ENCODE peak calls at places on chromosome 3, in ten cellular contexts. K, N, Y, M, L, T, E, Q, O and C are unnamed samples.

GRCh38 chr3:39531681-39532080 is 64.2 kb downstream of the MOBP start:
- DNase-seq in E (no peak), L (no peak), M (peak), Q (no peak), Y (no peak), K (no peak), N (no peak), O (no peak), T (no peak), C (no peak)

GRCh38 chr3:176950743-176951142 is 246.5 kb downstream of the TBL1XR1 start:
- DNase-seq in Y (no peak), M (peak), L (no peak), K (no peak), E (no peak), Q (no peak), T (no peak), O (no peak), N (no peak), C (no peak)

GRCh38 chr3:138389841-138390581 is 41.6 kb downstream of the MRAS start:
- DNase-seq in Q (no peak), L (no peak), Y (no peak), M (peak), E (peak), O (peak), T (no peak), N (no peak), K (peak), C (no peak)

GRCh38 chr3:44584646-44585501 is at the start of gene ZNF660:
- DNase-seq in Y (peak), E (peak), N (peak), L (peak), M (peak), T (peak), Q (peak), K (peak), O (peak), C (peak)

GRCh38 chr3:136350132-136350531 is 100.0 kb downstream of the PCCB start:
- DNase-seq in L (no peak), M (peak), Q (no peak), N (no peak), Y (no peak), O (peak), K (no peak), E (peak), T (no peak), C (no peak)

GRCh38 chr3:2504912-2505311 is 406.2 kb downstream of the CNTN4 start:
- DNase-seq in N (no peak), L (no peak), T (no peak), K (no peak), Q (no peak), M (no peak), Y (no peak), E (no peak), O (no peak), C (no peak)

GRCh38 chr3:52095990-52096775 is 39.8 kb upstream of the DUSP7 start:
- DNase-seq in M (no peak), Q (no peak), T (no peak), Y (no peak), E (no peak), L (no peak), K (peak), N (no peak), O (no peak), C (no peak)

GRCh38 chr3:181369637-181370036 is 342.1 kb upstream of the SOX2 start:
- DNase-seq in Q (no peak), L (no peak), N (no peak), O (no peak), K (no peak), M (no peak), Y (no peak), E (no peak), T (no peak), C (no peak)

GRCh38 chr3:33091746-33092145 is 5.2 kb downstream of the GLB1 start:
- DNase-seq in E (no peak), Y (no peak), Q (no peak), L (no peak), T (no peak), K (no peak), M (no peak), O (no peak), N (no peak), C (no peak)

GRCh38 chr3:67832807-67833206 is 178.4 kb upstream of the SUCLG2 start:
- DNase-seq in K (no peak), L (no peak), Q (no peak), E (no peak), T (no peak), Y (no peak), N (no peak), M (no peak), O (no peak), C (no peak)

GRCh38 chr3:115169808-115170207 is 22.7 kb upstream of the ZBTB20 start:
- DNase-seq in K (no peak), L (no peak), O (no peak), E (no peak), T (no peak), M (no peak), Y (no peak), N (no peak), Q (no peak), C (no peak)

GRCh38 chr3:111151438-111151837 is 79.8 kb downstream of the NECTIN3 start:
- DNase-seq in O (no peak), Q (no peak), E (no peak), M (peak), K (no peak), L (no peak), T (no peak), N (no peak), Y (no peak), C (no peak)

GRCh38 chr3:187197255-187197654 is at the start of gene RTP1:
- DNase-seq in T (no peak), O (no peak), K (no peak), N (no peak), Q (no peak), M (no peak), E (no peak), L (no peak), Y (no peak), C (no peak)

GRCh38 chr3:128309026-128309425 is 155.7 kb downstream of the EEFSEC start:
- DNase-seq in E (peak), K (no peak), M (no peak), O (no peak), Q (no peak), L (no peak), Y (no peak), T (no peak), N (peak), C (no peak)

GRCh38 chr3:30221622-30222021 is 384.8 kb upstream of the TGFBR2 start:
- DNase-seq in T (no peak), M (no peak), Q (no peak), K (no peak), N (no peak), Y (no peak), L (no peak), E (no peak), O (no peak), C (no peak)

GRCh38 chr3:150763841-150764483 is 993 bp upstream of the SIAH2 start:
- DNase-seq in Q (peak), O (peak), Y (peak), E (peak), L (peak), T (peak), K (peak), M (peak), N (peak), C (peak)

GRCh38 chr3:106208266-106208665 is 339.5 kb upstream of the CBLB start:
- DNase-seq in Y (no peak), E (no peak), M (no peak), L (no peak), N (no peak), T (no peak), Q (no peak), K (no peak), O (no peak), C (no peak)

GRCh38 chr3:66756468-66757036 is 241.6 kb upstream of the KBTBD8 start:
- DNase-seq in Q (no peak), O (no peak), N (no peak), E (no peak), K (no peak), M (no peak), T (no peak), Y (no peak), L (no peak), C (no peak)

DNA sequence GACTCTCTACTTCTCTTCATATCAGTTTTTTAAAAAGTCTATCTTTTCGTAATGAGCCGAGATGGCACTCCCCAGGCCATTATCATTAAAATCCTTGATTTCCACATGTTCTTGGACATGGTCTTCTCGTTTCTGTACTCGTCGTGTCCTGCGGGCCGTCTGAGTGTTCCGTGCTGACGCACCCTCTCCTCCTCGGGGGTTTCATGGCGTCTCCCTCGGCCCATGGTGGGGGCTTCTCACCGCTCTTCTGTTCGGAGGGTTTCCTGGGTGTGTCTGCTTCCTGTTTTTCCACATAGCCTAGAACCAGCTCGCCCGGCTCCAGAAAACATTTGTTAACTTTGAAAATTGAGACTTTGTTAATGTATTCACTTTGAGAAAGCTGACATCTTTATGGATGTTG is 92.7 kb downstream of the VGLL4 start:
- DNase-seq in Y (no peak), Q (no peak), T (no peak), L (peak), K (no peak), N (no peak), E (no peak), M (no peak), O (no peak), C (no peak)
- TF ChIP-seq CTCF in Y (no peak), Q (no peak), T (no peak), L (no peak), K (no peak), N (no peak), E (no peak), M (no peak), O (no peak), C (no peak)

GRCh38 chr3:185292238-185292637 is 38.4 kb upstream of the EHHADH start:
- DNase-seq in Y (no peak), K (no peak), Q (no peak), E (no peak), M (no peak), L (no peak), T (no peak), O (no peak), N (no peak), C (no peak)

DNA sequence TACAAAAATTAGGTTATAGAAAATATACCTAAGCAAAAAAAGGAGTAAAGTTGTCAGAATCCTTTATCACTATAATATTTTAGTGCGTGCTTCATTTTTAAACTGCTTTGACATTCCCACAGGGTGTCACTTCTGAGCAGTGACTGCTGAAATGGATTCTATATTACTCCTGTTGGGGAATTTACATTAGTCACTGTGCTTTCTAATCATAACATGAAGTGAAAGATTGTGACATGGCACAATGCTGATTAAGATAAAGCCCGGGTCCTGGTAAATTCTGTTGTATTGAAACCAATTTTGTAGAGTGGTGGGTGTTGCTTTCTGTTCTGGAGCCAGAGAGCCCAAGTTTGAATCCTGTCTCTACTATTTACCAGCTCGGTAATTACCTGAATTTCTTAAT is 36.4 kb upstream of the EHHADH start:
- DNase-seq in Q (no peak), N (no peak), L (no peak), O (no peak), M (no peak), E (no peak), Y (no peak), K (no peak), T (peak), C (peak)
- TF ChIP-seq CTCF in Q (no peak), N (no peak), L (no peak), O (no peak), M (no peak), E (no peak), Y (no peak), K (no peak), T (no peak), C (no peak)

GRCh38 chr3:145807990-145808389 is 353.0 kb downstream of the PLOD2 start:
- DNase-seq in N (no peak), M (peak), O (peak), Y (no peak), L (no peak), Q (no peak), T (peak), E (no peak), K (no peak), C (no peak)
- TF ChIP-seq CTCF in N (no peak), M (peak), O (peak), Y (peak), L (no peak), Q (no peak), T (peak), E (no peak), K (no peak), C (peak)

GRCh38 chr3:56986347-56986746 is 74.1 kb upstream of the SPATA12 start:
- DNase-seq in Y (no peak), T (no peak), L (no peak), K (no peak), Q (no peak), E (no peak), O (no peak), N (no peak), M (no peak), C (no peak)

GRCh38 chr3:56988458-56988857 is 72.0 kb upstream of the SPATA12 start:
- DNase-seq in E (no peak), T (no peak), Q (no peak), O (no peak), K (no peak), Y (no peak), M (no peak), L (no peak), N (no peak), C (no peak)

GRCh38 chr3:56983427-56983826 is 77.0 kb upstream of the SPATA12 start:
- DNase-seq in M (no peak), Q (no peak), T (no peak), E (no peak), O (no peak), Y (no peak), N (no peak), K (no peak), L (no peak), C (no peak)

GRCh38 chr3:56987238-56987932 is 73.1 kb upstream of the SPATA12 start:
- DNase-seq in E (no peak), N (no peak), K (no peak), Y (no peak), Q (no peak), M (no peak), L (no peak), T (peak), O (no peak), C (no peak)

GRCh38 chr3:56985460-56986327 is 74.8 kb upstream of the SPATA12 start:
- DNase-seq in O (no peak), K (no peak), Q (no peak), N (no peak), M (peak), L (no peak), Y (no peak), E (no peak), T (no peak), C (no peak)
- TF ChIP-seq CTCF in O (no peak), K (no peak), Q (no peak), N (no peak), M (peak), L (no peak), Y (no peak), E (no peak), T (no peak), C (no peak)

GRCh38 chr3:134079761-134080160 is 50.0 kb upstream of the SLCO2A1 start:
- DNase-seq in Y (no peak), L (no peak), Q (no peak), N (no peak), T (no peak), K (no peak), M (no peak), O (no peak), E (no peak), C (no peak)
- TF ChIP-seq CTCF in Y (no peak), L (no peak), Q (no peak), N (no peak), T (no peak), K (no peak), M (no peak), O (no peak), E (no peak), C (no peak)

GRCh38 chr3:63661242-63661641 is 8.8 kb downstream of the SNTN start:
- DNase-seq in M (no peak), N (no peak), K (no peak), T (no peak), Q (no peak), O (no peak), L (no peak), Y (no peak), E (no peak), C (no peak)
- TF ChIP-seq CTCF in M (peak), N (no peak), K (no peak), T (no peak), Q (no peak), O (no peak), L (no peak), Y (peak), E (no peak), C (peak)

GRCh38 chr3:101825904-101826445 is 23.3 kb upstream of the NFKBIZ start:
- DNase-seq in L (no peak), O (no peak), E (no peak), K (no peak), N (no peak), Y (no peak), T (no peak), Q (no peak), M (no peak), C (no peak)
- TF ChIP-seq CTCF in L (no peak), O (no peak), E (no peak), K (no peak), N (no peak), Y (no peak), T (no peak), Q (no peak), M (no peak), C (no peak)